ENCODE peak calls at places on chromosomes 4 and X, in four cellular contexts. One of them, this sample, is unnamed.

GRCh38 chr4:114100288-114101031 is 121.0 kb upstream of the ARSJ start:
- DNase-seq in activated T-cell treated with anti-CD3 and anti-CD28 coated beads for 1 hour: no peak
- DNase-seq in neuronal stem cell: no peak
- DNase-seq in effector memory CD8-positive, alpha-beta T cell: no peak
- DNase-seq in this sample: no peak

GRCh38 chrX:132491191-132491590 is 2.4 kb upstream of the MBNL3 start:
- DNase-seq in neuronal stem cell: no peak
- DNase-seq in effector memory CD8-positive, alpha-beta T cell: peak; percentile 11
- DNase-seq in activated T-cell treated with anti-CD3 and anti-CD28 coated beads for 1 hour: no peak
- DNase-seq in this sample: no peak

GRCh38 chr4:147160908-147161513 is 215.3 kb upstream of the TTC29 start:
- DNase-seq in effector memory CD8-positive, alpha-beta T cell: no peak
- DNase-seq in neuronal stem cell: peak; percentile 43
- DNase-seq in activated T-cell treated with anti-CD3 and anti-CD28 coated beads for 1 hour: no peak
- DNase-seq in this sample: no peak

GRCh38 chr4:101328063-101328602 is 19.2 kb downstream of the PPP3CA start:
- DNase-seq in activated T-cell treated with anti-CD3 and anti-CD28 coated beads for 1 hour: no peak
- DNase-seq in neuronal stem cell: no peak
- DNase-seq in effector memory CD8-positive, alpha-beta T cell: peak; percentile 29
- DNase-seq in this sample: no peak

GRCh38 chr4:68569466-68570121 is 6.5 kb downstream of the UGT2B17 start:
- DNase-seq in effector memory CD8-positive, alpha-beta T cell: no peak
- DNase-seq in activated T-cell treated with anti-CD3 and anti-CD28 coated beads for 1 hour: no peak
- DNase-seq in neuronal stem cell: no peak
- DNase-seq in this sample: no peak

GRCh38 chr4:18934197-18934596 is 912.6 kb upstream of the LCORL start:
- DNase-seq in neuronal stem cell: no peak
- DNase-seq in activated T-cell treated with anti-CD3 and anti-CD28 coated beads for 1 hour: no peak
- DNase-seq in effector memory CD8-positive, alpha-beta T cell: no peak
- DNase-seq in this sample: no peak

GRCh38 chrX:120840826-120841225 is 34.8 kb downstream of the CT47B1 start:
- DNase-seq in effector memory CD8-positive, alpha-beta T cell: no peak
- DNase-seq in activated T-cell treated with anti-CD3 and anti-CD28 coated beads for 1 hour: no peak
- DNase-seq in neuronal stem cell: no peak
- DNase-seq in this sample: no peak

GRCh38 chr4:188372051-188372450 is 232.8 kb downstream of the TRIML1 start:
- DNase-seq in neuronal stem cell: no peak
- DNase-seq in activated T-cell treated with anti-CD3 and anti-CD28 coated beads for 1 hour: no peak
- DNase-seq in effector memory CD8-positive, alpha-beta T cell: no peak
- DNase-seq in this sample: no peak

GRCh38 chrX:123186796-123187195 is 2.7 kb downstream of the GRIA3 start:
- DNase-seq in activated T-cell treated with anti-CD3 and anti-CD28 coated beads for 1 hour: no peak
- DNase-seq in neuronal stem cell: no peak
- DNase-seq in effector memory CD8-positive, alpha-beta T cell: no peak
- DNase-seq in this sample: no peak

GRCh38 chrX:131830400-131831184 is 192.5 kb upstream of the STK26 start:
- DNase-seq in activated T-cell treated with anti-CD3 and anti-CD28 coated beads for 1 hour: no peak
- DNase-seq in neuronal stem cell: peak; percentile 81
- DNase-seq in effector memory CD8-positive, alpha-beta T cell: peak; percentile 23
- DNase-seq in this sample: no peak

GRCh38 chr4:141391771-141392170 is 171.1 kb downstream of the ZNF330 start:
- DNase-seq in activated T-cell treated with anti-CD3 and anti-CD28 coated beads for 1 hour: no peak
- DNase-seq in neuronal stem cell: no peak
- DNase-seq in effector memory CD8-positive, alpha-beta T cell: no peak
- DNase-seq in this sample: no peak

GRCh38 chr4:27861381-27861787 is 1000.7 kb downstream of the STIM2 start:
- DNase-seq in effector memory CD8-positive, alpha-beta T cell: no peak
- DNase-seq in activated T-cell treated with anti-CD3 and anti-CD28 coated beads for 1 hour: no peak
- DNase-seq in neuronal stem cell: peak; percentile 49
- DNase-seq in this sample: no peak

GRCh38 chrX:20372533-20372932 is 105.8 kb upstream of the RPS6KA3 start:
- DNase-seq in effector memory CD8-positive, alpha-beta T cell: no peak
- DNase-seq in neuronal stem cell: no peak
- DNase-seq in activated T-cell treated with anti-CD3 and anti-CD28 coated beads for 1 hour: no peak
- DNase-seq in this sample: no peak

GRCh38 chrX:136468391-136469103 is 19.2 kb upstream of the BRS3 start:
- DNase-seq in effector memory CD8-positive, alpha-beta T cell: no peak
- DNase-seq in activated T-cell treated with anti-CD3 and anti-CD28 coated beads for 1 hour: no peak
- DNase-seq in neuronal stem cell: no peak
- DNase-seq in this sample: no peak

GRCh38 chrX:84187501-84188319 is at the start of gene RPS6KA6:
- DNase-seq in activated T-cell treated with anti-CD3 and anti-CD28 coated beads for 1 hour: no peak
- DNase-seq in neuronal stem cell: peak; percentile 49
- DNase-seq in effector memory CD8-positive, alpha-beta T cell: no peak
- DNase-seq in this sample: no peak

GRCh38 chrX:70453024-70453618 is 8.5 kb downstream of the DLG3 start:
- DNase-seq in activated T-cell treated with anti-CD3 and anti-CD28 coated beads for 1 hour: no peak
- DNase-seq in effector memory CD8-positive, alpha-beta T cell: no peak
- DNase-seq in neuronal stem cell: no peak
- DNase-seq in this sample: no peak

GRCh38 chr4:100422911-100423310 is 94.9 kb downstream of the EMCN start:
- DNase-seq in effector memory CD8-positive, alpha-beta T cell: no peak
- DNase-seq in neuronal stem cell: no peak
- DNase-seq in activated T-cell treated with anti-CD3 and anti-CD28 coated beads for 1 hour: no peak
- DNase-seq in this sample: no peak

GRCh38 chrX:102860235-102860634 is 76.8 kb upstream of the RAB40AL start:
- DNase-seq in neuronal stem cell: no peak
- DNase-seq in effector memory CD8-positive, alpha-beta T cell: no peak
- DNase-seq in activated T-cell treated with anti-CD3 and anti-CD28 coated beads for 1 hour: no peak
- DNase-seq in this sample: no peak

GRCh38 chr4:19547463-19547862 is 704.2 kb upstream of the SLIT2 start:
- DNase-seq in effector memory CD8-positive, alpha-beta T cell: no peak
- DNase-seq in activated T-cell treated with anti-CD3 and anti-CD28 coated beads for 1 hour: no peak
- DNase-seq in neuronal stem cell: no peak
- DNase-seq in this sample: no peak